ENCODE peak calls at places on chromosomes 1 and 21, in six cellular contexts. Y is AG10803, K is AG08396, D is AG04449, A is RCC 7860, S is keratinocyte. B is an unnamed sample.

GRCh38 chr21:45600248-45600647 is 43.3 kb upstream of the PCBP3 start:
- DNase-seq in Y (no peak), K (no peak), D (no peak), A (no peak), S (no peak), B (no peak)

GRCh38 chr1:177983824-177984528 is 14.1 kb upstream of the SEC16B start:
- DNase-seq in Y (peak), K (peak), D (peak), A (peak), S (no peak), B (no peak)

GRCh38 chr1:159869173-159869572 is 6.7 kb upstream of the VSIG8 start:
- DNase-seq in Y (peak), K (peak), D (no peak), A (peak), S (peak), B (peak)

GRCh38 chr1:205961970-205962820 is 18.9 kb upstream of the SLC26A9 start:
- DNase-seq in Y (no peak), K (no peak), D (no peak), A (peak), S (no peak), B (no peak)

GRCh38 chr1:231799363-231799986 is 172.9 kb downstream of the DISC1 start:
- DNase-seq in Y (no peak), K (no peak), D (no peak), A (no peak), S (no peak), B (no peak)

GRCh38 chr1:41021526-41022308 is at the start of gene SLFNL1:
- DNase-seq in Y (peak), K (peak), D (no peak), A (no peak), S (no peak), B (no peak)

GRCh38 chr1:176552217-176552974 is 89.4 kb downstream of the PAPPA2 start:
- DNase-seq in Y (no peak), K (no peak), D (no peak), A (no peak), S (no peak), B (no peak)

GRCh38 chr1:40133122-40133665 is 28.0 kb upstream of the RLF start:
- DNase-seq in Y (peak), K (peak), D (no peak), A (no peak), S (no peak), B (no peak)

GRCh38 chr1:64581786-64582185 is 111.9 kb downstream of the CACHD1 start:
- DNase-seq in Y (no peak), K (no peak), D (no peak), A (no peak), S (no peak), B (no peak)

GRCh38 chr1:24575905-24576587 is 20.2 kb downstream of the NCMAP start:
- DNase-seq in Y (no peak), K (no peak), D (no peak), A (no peak), S (no peak), B (no peak)

GRCh38 chr1:202009326-202010031 is 908 bp upstream of the ELF3 start:
- DNase-seq in Y (peak), K (peak), D (peak), A (peak), S (no peak), B (peak)